ENCODE peak calls at places on chromosomes 11 and 22, in seven cellular contexts. S is T-helper 9 cell; Y is stimulated activated CD8-positive, alpha-beta memory T cell treated with anti-CD3 and anti-CD28 coated beads, Interleukin-4, amount 100 ng/mL, for 24 hours; K is substantia nigra; N is brain pericyte; F is ACHN; B is activated CD4-positive, alpha-beta T cell treated with anti-CD3 and anti-CD28 coated beads for 36 hours. A is an unnamed sample.

GRCh38 chr11:61332266-61332822 is 561 bp downstream of the DDB1 start:
- DNase-seq in S (no peak), Y (no peak), K (no peak), N (no peak), F (peak; percentile 21), B (peak; percentile 27), A (no peak)

GRCh38 chr11:120147950-120148270 is 10.0 kb upstream of the TRIM29 start:
- DNase-seq in S (no peak), Y (no peak), K (no peak), N (no peak), F (no peak), B (no peak), A (no peak)

GRCh38 chr22:19870153-19871022 is 15.7 kb upstream of the GNB1L start:
- DNase-seq in S (no peak), Y (no peak), K (no peak), N (no peak), F (no peak), B (no peak), A (no peak)

GRCh38 chr11:2737876-2738275 is 38.1 kb upstream of the KCNQ1OT1 start:
- DNase-seq in S (no peak), Y (no peak), K (no peak), N (no peak), F (no peak), B (no peak), A (no peak)

GRCh38 chr11:33953289-33953688 is 61.4 kb upstream of the LMO2 start:
- DNase-seq in S (no peak), Y (no peak), K (no peak), N (no peak), F (no peak), B (no peak), A (no peak)

GRCh38 chr11:35907648-35908431 is 36.0 kb upstream of the LDLRAD3 start:
- DNase-seq in S (no peak), Y (no peak), K (no peak), N (peak; percentile 48), F (no peak), B (no peak), A (no peak)

GRCh38 chr11:2099523-2100316 is 39.5 kb downstream of the IGF2 start:
- DNase-seq in S (no peak), Y (no peak), K (no peak), N (no peak), F (no peak), B (no peak), A (peak; percentile 67)

GRCh38 chr22:21734540-21735197 is 925 bp downstream of the YPEL1 start:
- DNase-seq in S (no peak), Y (no peak), K (no peak), N (no peak), F (no peak), B (peak; percentile 25), A (peak; percentile 3)

GRCh38 chr11:7467652-7468051 is 17.7 kb upstream of the OLFML1 start:
- DNase-seq in S (no peak), Y (no peak), K (no peak), N (no peak), F (no peak), B (peak; percentile 21), A (no peak)

GRCh38 chr11:120057595-120058581 is 80.0 kb downstream of the TRIM29 start:
- DNase-seq in S (no peak), Y (no peak), K (no peak), N (no peak), F (no peak), B (no peak), A (no peak)

GRCh38 chr11:111539426-111540113 is 950 bp upstream of the LAYN start:
- DNase-seq in S (no peak), Y (no peak), K (no peak), N (no peak), F (peak; percentile 16), B (peak; percentile 57), A (no peak)

GRCh38 chr11:106988151-106988806 is 30.0 kb downstream of the GUCY1A2 start:
- DNase-seq in S (no peak), Y (no peak), K (no peak), N (no peak), F (no peak), B (no peak), A (no peak)

GRCh38 chr11:111091341-111091740 is 154.2 kb upstream of the POU2AF2 start:
- DNase-seq in S (no peak), Y (no peak), K (no peak), N (no peak), F (no peak), B (no peak), A (no peak)

GRCh38 chr22:43884600-43885318 is 7.1 kb downstream of the PNPLA5 start:
- DNase-seq in S (peak; percentile 29), Y (peak; percentile 35), K (no peak), N (no peak), F (peak; percentile 56), B (peak; percentile 77), A (peak; percentile 69)

GRCh38 chr11:62953811-62954210 is 31.0 kb downstream of the SLC22A6 start:
- DNase-seq in S (no peak), Y (no peak), K (no peak), N (no peak), F (no peak), B (no peak), A (no peak)

GRCh38 chr22:45302047-45302446 is 7.7 kb upstream of the FAM118A start:
- DNase-seq in S (no peak), Y (no peak), K (no peak), N (peak; percentile 83), F (peak; percentile 46), B (no peak), A (peak; percentile 42)

GRCh38 chr22:18076060-18076497 is 1.7 kb upstream of the PEX26 start:
- DNase-seq in S (peak; percentile 19), Y (no peak), K (peak; percentile 46), N (peak; percentile 67), F (peak; percentile 87), B (peak; percentile 40), A (peak; percentile 53)

GRCh38 chr11:71238285-71238875 is 14.0 kb downstream of the SHANK2 start:
- DNase-seq in S (no peak), Y (no peak), K (no peak), N (no peak), F (no peak), B (no peak), A (no peak)

GRCh38 chr22:25403752-25404471 is 160.6 kb upstream of the GRK3 start:
- DNase-seq in S (no peak), Y (no peak), K (no peak), N (no peak), F (peak; percentile 18), B (peak; percentile 32), A (peak; percentile 15)

A was measured in RPMI8226.